ENCODE peak calls at places on chromosome 14, in eight cellular contexts. One of them, this sample, is unnamed.

GRCh38 chr14:36346052-36346451 is 25.6 kb upstream of the MBIP start:
- DNase-seq in body of pancreas: no peak
- DNase-seq in AG08396: no peak
- DNase-seq in amniotic stem cell: no peak
- DNase-seq in Kasumi-1: no peak
- DNase-seq in endothelial cell: no peak
- DNase-seq in cardiac muscle cell: no peak
- DNase-seq in SW 1271: no peak
- DNase-seq in this sample: no peak

GRCh38 chr14:56874375-56874774 is 64.1 kb upstream of the OTX2 start:
- DNase-seq in body of pancreas: peak; percentile 40
- DNase-seq in AG08396: no peak
- DNase-seq in amniotic stem cell: no peak
- DNase-seq in Kasumi-1: no peak
- DNase-seq in endothelial cell: peak; percentile 53
- DNase-seq in cardiac muscle cell: no peak
- DNase-seq in SW 1271: no peak
- DNase-seq in this sample: peak; percentile 5

GRCh38 chr14:100577321-100577985 is 9.8 kb downstream of the BEGAIN start:
- DNase-seq in body of pancreas: no peak
- DNase-seq in AG08396: no peak
- DNase-seq in amniotic stem cell: no peak
- DNase-seq in Kasumi-1: no peak
- DNase-seq in endothelial cell: no peak
- DNase-seq in cardiac muscle cell: no peak
- DNase-seq in SW 1271: no peak
- DNase-seq in this sample: no peak

GRCh38 chr14:44300911-44301310 is 206.2 kb downstream of the FSCB start:
- DNase-seq in body of pancreas: no peak
- DNase-seq in AG08396: no peak
- DNase-seq in amniotic stem cell: no peak
- DNase-seq in Kasumi-1: no peak
- DNase-seq in endothelial cell: no peak
- DNase-seq in cardiac muscle cell: no peak
- DNase-seq in SW 1271: no peak
- DNase-seq in this sample: no peak

GRCh38 chr14:42715316-42715715 is 1108.6 kb downstream of the LRFN5 start:
- DNase-seq in body of pancreas: no peak
- DNase-seq in AG08396: no peak
- DNase-seq in amniotic stem cell: no peak
- DNase-seq in Kasumi-1: no peak
- DNase-seq in endothelial cell: no peak
- DNase-seq in cardiac muscle cell: peak; percentile 27
- DNase-seq in SW 1271: peak; percentile 36
- DNase-seq in this sample: no peak

GRCh38 chr14:52733824-52734223 is 3.9 kb downstream of the STYX start:
- DNase-seq in body of pancreas: no peak
- DNase-seq in AG08396: no peak
- DNase-seq in amniotic stem cell: no peak
- DNase-seq in Kasumi-1: no peak
- DNase-seq in endothelial cell: no peak
- DNase-seq in cardiac muscle cell: no peak
- DNase-seq in SW 1271: no peak
- DNase-seq in this sample: no peak

GRCh38 chr14:85487215-85487614 is 42.7 kb upstream of the FLRT2 start:
- DNase-seq in body of pancreas: no peak
- DNase-seq in AG08396: peak; percentile 11
- DNase-seq in amniotic stem cell: no peak
- DNase-seq in Kasumi-1: no peak
- DNase-seq in endothelial cell: no peak
- DNase-seq in cardiac muscle cell: no peak
- DNase-seq in SW 1271: no peak
- DNase-seq in this sample: no peak

GRCh38 chr14:79576434-79576833 is 634.9 kb downstream of the DIO2 start:
- DNase-seq in body of pancreas: no peak
- DNase-seq in AG08396: no peak
- DNase-seq in amniotic stem cell: no peak
- DNase-seq in Kasumi-1: no peak
- DNase-seq in endothelial cell: no peak
- DNase-seq in cardiac muscle cell: peak; percentile 12
- DNase-seq in SW 1271: no peak
- DNase-seq in this sample: no peak

GRCh38 chr14:92686763-92687427 is 61.5 kb downstream of the LGMN start:
- DNase-seq in body of pancreas: peak; percentile 75
- DNase-seq in AG08396: peak; percentile 95
- DNase-seq in amniotic stem cell: no peak
- DNase-seq in Kasumi-1: peak; percentile 59
- DNase-seq in endothelial cell: peak; percentile 98
- DNase-seq in cardiac muscle cell: peak; percentile 78
- DNase-seq in SW 1271: no peak
- DNase-seq in this sample: no peak

GRCh38 chr14:81952917-81953316 is 419.3 kb upstream of the SEL1L start:
- DNase-seq in body of pancreas: no peak
- DNase-seq in AG08396: no peak
- DNase-seq in amniotic stem cell: no peak
- DNase-seq in Kasumi-1: no peak
- DNase-seq in endothelial cell: no peak
- DNase-seq in cardiac muscle cell: no peak
- DNase-seq in SW 1271: no peak
- DNase-seq in this sample: no peak

GRCh38 chr14:104938960-104939359 is 14.3 kb downstream of the PLD4 start:
- DNase-seq in body of pancreas: no peak
- DNase-seq in AG08396: no peak
- DNase-seq in amniotic stem cell: no peak
- DNase-seq in Kasumi-1: no peak
- DNase-seq in endothelial cell: no peak
- DNase-seq in cardiac muscle cell: no peak
- DNase-seq in SW 1271: no peak
- DNase-seq in this sample: no peak

GRCh38 chr14:37048666-37049071 is 123.7 kb downstream of the SLC25A21 start:
- DNase-seq in body of pancreas: no peak
- DNase-seq in AG08396: no peak
- DNase-seq in amniotic stem cell: no peak
- DNase-seq in Kasumi-1: no peak
- DNase-seq in endothelial cell: no peak
- DNase-seq in cardiac muscle cell: no peak
- DNase-seq in SW 1271: no peak
- DNase-seq in this sample: no peak

GRCh38 chr14:21070083-21070609 is at the start of gene ARHGEF40:
- DNase-seq in body of pancreas: peak; percentile 77
- DNase-seq in AG08396: peak; percentile 85
- DNase-seq in amniotic stem cell: no peak
- DNase-seq in Kasumi-1: no peak
- DNase-seq in endothelial cell: peak; percentile 38
- DNase-seq in cardiac muscle cell: peak; percentile 66
- DNase-seq in SW 1271: peak; percentile 20
- DNase-seq in this sample: no peak

GRCh38 chr14:81070511-81070910 is 115.1 kb downstream of the TSHR start:
- DNase-seq in body of pancreas: no peak
- DNase-seq in AG08396: no peak
- DNase-seq in amniotic stem cell: no peak
- DNase-seq in Kasumi-1: peak; percentile 12
- DNase-seq in endothelial cell: no peak
- DNase-seq in cardiac muscle cell: no peak
- DNase-seq in SW 1271: no peak
- DNase-seq in this sample: no peak

GRCh38 chr14:71728386-71728785 is 203.8 kb upstream of the RGS6 start:
- DNase-seq in body of pancreas: no peak
- DNase-seq in AG08396: no peak
- DNase-seq in amniotic stem cell: no peak
- DNase-seq in Kasumi-1: no peak
- DNase-seq in endothelial cell: no peak
- DNase-seq in cardiac muscle cell: no peak
- DNase-seq in SW 1271: no peak
- DNase-seq in this sample: no peak

GRCh38 chr14:20434701-20435453 is 1.1 kb downstream of the KLHL33 start:
- DNase-seq in body of pancreas: peak; percentile 40
- DNase-seq in AG08396: peak; percentile 68
- DNase-seq in amniotic stem cell: no peak
- DNase-seq in Kasumi-1: no peak
- DNase-seq in endothelial cell: peak; percentile 7
- DNase-seq in cardiac muscle cell: peak; percentile 35
- DNase-seq in SW 1271: no peak
- DNase-seq in this sample: no peak

GRCh38 chr14:67644428-67644827 is 24.7 kb downstream of the ARG2 start:
- DNase-seq in body of pancreas: no peak
- DNase-seq in AG08396: no peak
- DNase-seq in amniotic stem cell: no peak
- DNase-seq in Kasumi-1: no peak
- DNase-seq in endothelial cell: no peak
- DNase-seq in cardiac muscle cell: peak; percentile 60
- DNase-seq in SW 1271: no peak
- DNase-seq in this sample: no peak

GRCh38 chr14:106665814-106666213 is 1139.4 kb downstream of the TMEM121 start:
- DNase-seq in body of pancreas: no peak
- DNase-seq in AG08396: no peak
- DNase-seq in amniotic stem cell: no peak
- DNase-seq in Kasumi-1: no peak
- DNase-seq in endothelial cell: no peak
- DNase-seq in cardiac muscle cell: no peak
- DNase-seq in SW 1271: no peak
- DNase-seq in this sample: no peak

GRCh38 chr14:77980475-77981321 is 180.8 kb downstream of the ADCK1 start:
- DNase-seq in body of pancreas: peak; percentile 89
- DNase-seq in AG08396: no peak
- DNase-seq in amniotic stem cell: no peak
- DNase-seq in Kasumi-1: no peak
- DNase-seq in endothelial cell: peak; percentile 18
- DNase-seq in cardiac muscle cell: no peak
- DNase-seq in SW 1271: no peak
- DNase-seq in this sample: no peak

GRCh38 chr14:99757331-99758070 is 35.7 kb upstream of the EML1 start:
- DNase-seq in body of pancreas: no peak
- DNase-seq in AG08396: peak; percentile 76
- DNase-seq in amniotic stem cell: peak; percentile 91
- DNase-seq in Kasumi-1: no peak
- DNase-seq in endothelial cell: no peak
- DNase-seq in cardiac muscle cell: peak; percentile 71
- DNase-seq in SW 1271: peak; percentile 73
- DNase-seq in this sample: peak; percentile 87

GRCh38 chr14:49861581-49861922 is 9.0 kb upstream of the NEMF start:
- DNase-seq in body of pancreas: peak; percentile 57
- DNase-seq in AG08396: peak; percentile 61
- DNase-seq in amniotic stem cell: peak; percentile 61
- DNase-seq in Kasumi-1: peak; percentile 81
- DNase-seq in endothelial cell: peak; percentile 40
- DNase-seq in cardiac muscle cell: peak; percentile 94
- DNase-seq in SW 1271: peak; percentile 90
- DNase-seq in this sample: no peak

GRCh38 chr14:94021416-94022157 is 4.6 kb upstream of the OTUB2 start:
- DNase-seq in body of pancreas: no peak
- DNase-seq in AG08396: no peak
- DNase-seq in amniotic stem cell: no peak
- DNase-seq in Kasumi-1: no peak
- DNase-seq in endothelial cell: no peak
- DNase-seq in cardiac muscle cell: peak; percentile 24
- DNase-seq in SW 1271: no peak
- DNase-seq in this sample: no peak

GRCh38 chr14:89827260-89827659 is 127.3 kb downstream of the EFCAB11 start:
- DNase-seq in body of pancreas: no peak
- DNase-seq in AG08396: no peak
- DNase-seq in amniotic stem cell: no peak
- DNase-seq in Kasumi-1: peak; percentile 33
- DNase-seq in endothelial cell: peak; percentile 21
- DNase-seq in cardiac muscle cell: no peak
- DNase-seq in SW 1271: no peak
- DNase-seq in this sample: no peak

GRCh38 chr14:65412881-65413738 is 580 bp downstream of the FUT8 start:
- DNase-seq in body of pancreas: no peak
- DNase-seq in AG08396: peak; percentile 79
- DNase-seq in amniotic stem cell: peak; percentile 88
- DNase-seq in Kasumi-1: peak; percentile 59
- DNase-seq in endothelial cell: no peak
- DNase-seq in cardiac muscle cell: peak; percentile 33
- DNase-seq in SW 1271: peak; percentile 78
- DNase-seq in this sample: no peak

GRCh38 chr14:91246051-91246852 is 1.7 kb upstream of the GPR68 start:
- DNase-seq in body of pancreas: no peak
- DNase-seq in AG08396: no peak
- DNase-seq in amniotic stem cell: no peak
- DNase-seq in Kasumi-1: no peak
- DNase-seq in endothelial cell: no peak
- DNase-seq in cardiac muscle cell: no peak
- DNase-seq in SW 1271: no peak
- DNase-seq in this sample: no peak

GRCh38 chr14:82855912-82856381 is 1322.3 kb upstream of the SEL1L start:
- DNase-seq in body of pancreas: no peak
- DNase-seq in AG08396: peak; percentile 5
- DNase-seq in amniotic stem cell: no peak
- DNase-seq in Kasumi-1: peak; percentile 48
- DNase-seq in endothelial cell: no peak
- DNase-seq in cardiac muscle cell: peak; percentile 20
- DNase-seq in SW 1271: no peak
- DNase-seq in this sample: no peak

GRCh38 chr14:54108481-54109471 is 152.2 kb upstream of the BMP4 start:
- DNase-seq in body of pancreas: no peak
- DNase-seq in AG08396: peak; percentile 10
- DNase-seq in amniotic stem cell: peak; percentile 46
- DNase-seq in Kasumi-1: no peak
- DNase-seq in endothelial cell: no peak
- DNase-seq in cardiac muscle cell: peak; percentile 95
- DNase-seq in SW 1271: peak; percentile 69
- DNase-seq in this sample: no peak

GRCh38 chr14:25400607-25401206 is 350.8 kb upstream of the STXBP6 start:
- DNase-seq in body of pancreas: peak; percentile 61
- DNase-seq in AG08396: peak; percentile 13
- DNase-seq in amniotic stem cell: peak; percentile 25
- DNase-seq in Kasumi-1: peak; percentile 88
- DNase-seq in endothelial cell: peak; percentile 57
- DNase-seq in cardiac muscle cell: peak; percentile 44
- DNase-seq in SW 1271: peak; percentile 59
- DNase-seq in this sample: peak; percentile 15

GRCh38 chr14:48857366-48857765 is 728.8 kb downstream of the RPS29 start:
- DNase-seq in body of pancreas: no peak
- DNase-seq in AG08396: no peak
- DNase-seq in amniotic stem cell: no peak
- DNase-seq in Kasumi-1: no peak
- DNase-seq in endothelial cell: no peak
- DNase-seq in cardiac muscle cell: no peak
- DNase-seq in SW 1271: no peak
- DNase-seq in this sample: no peak

This sample was measured in Panc1.